ENCODE peak calls at places on chromosome 18, in seven cellular contexts. K, L, T, S, J, U and E are unnamed samples.

GRCh38 chr18:8367217-8367988 is 241.8 kb upstream of the RAB12 start:
- DNase-seq in L (peak), U (no peak), J (peak), T (no peak), K (peak), S (no peak), E (no peak)

GRCh38 chr18:41923495-41923894 is 31.5 kb upstream of the PIK3C3 start:
- DNase-seq in J (no peak), L (no peak), U (no peak), T (no peak), K (no peak), S (no peak), E (no peak)

GRCh38 chr18:69935319-69936190 is 12.1 kb downstream of the CD226 start:
- DNase-seq in T (no peak), S (no peak), K (peak), J (peak), U (no peak), L (no peak), E (peak)

GRCh38 chr18:62825382-62825781 is 110.0 kb downstream of the PHLPP1 start:
- DNase-seq in T (no peak), S (no peak), J (no peak), L (no peak), U (no peak), K (no peak), E (no peak)

GRCh38 chr18:39701071-39701783 is 2135.6 kb upstream of the CELF4 start:
- DNase-seq in U (peak), L (no peak), S (no peak), T (no peak), J (peak), K (no peak), E (no peak)

GRCh38 chr18:22538463-22538862 is 120.7 kb upstream of the CTAGE1 start:
- DNase-seq in U (no peak), K (no peak), L (no peak), J (no peak), T (no peak), S (no peak), E (no peak)

GRCh38 chr18:13616525-13617035 is 109.8 kb downstream of the FAM210A start:
- DNase-seq in L (no peak), S (no peak), K (no peak), T (no peak), U (no peak), J (no peak), E (no peak)

GRCh38 chr18:76412010-76412817 is 82.8 kb downstream of the ZNF516 start:
- DNase-seq in L (no peak), S (no peak), K (peak), T (no peak), J (no peak), U (no peak), E (no peak)

GRCh38 chr18:22558945-22559385 is 141.2 kb upstream of the CTAGE1 start:
- DNase-seq in T (no peak), U (peak), K (peak), J (peak), L (peak), S (peak), E (peak)

GRCh38 chr18:74115046-74115445 is 32.6 kb downstream of the FBXO15 start:
- DNase-seq in U (peak), S (no peak), L (peak), K (no peak), J (no peak), T (no peak), E (no peak)

GRCh38 chr18:73884868-73885267 is 262.8 kb downstream of the FBXO15 start:
- DNase-seq in U (no peak), T (no peak), K (no peak), J (no peak), S (no peak), L (no peak), E (no peak)

GRCh38 chr18:65567372-65567771 is 183.4 kb upstream of the CDH7 start:
- DNase-seq in T (no peak), K (no peak), L (no peak), S (no peak), J (peak), U (no peak), E (no peak)

GRCh38 chr18:24230766-24231165 is 91.9 kb downstream of the CABYR start:
- DNase-seq in K (no peak), L (no peak), T (no peak), S (no peak), U (no peak), J (no peak), E (no peak)

GRCh38 chr18:27704721-27705361 is 472.1 kb downstream of the CDH2 start:
- DNase-seq in S (no peak), K (no peak), T (no peak), J (no peak), L (no peak), U (no peak), E (no peak)

GRCh38 chr18:61286867-61287266 is 46.4 kb upstream of the CDH20 start:
- DNase-seq in L (no peak), U (no peak), S (no peak), K (no peak), J (no peak), T (no peak), E (peak)

GRCh38 chr18:12428923-12429322 is 21.2 kb downstream of the PRELID3A start:
- DNase-seq in U (no peak), J (no peak), T (no peak), S (no peak), K (no peak), L (no peak), E (no peak)

GRCh38 chr18:323253-323622 is 55.4 kb upstream of the THOC1 start:
- DNase-seq in U (peak), T (no peak), K (no peak), S (peak), L (no peak), J (no peak), E (no peak)

GRCh38 chr18:76985156-76985950 is 147.2 kb downstream of the MBP start:
- DNase-seq in K (peak), U (no peak), T (no peak), L (no peak), J (no peak), S (no peak), E (no peak)

GRCh38 chr18:7174359-7175107 is 56.4 kb upstream of the LRRC30 start:
- DNase-seq in S (no peak), U (no peak), T (no peak), L (no peak), J (peak), K (peak), E (peak)

GRCh38 chr18:31325051-31325450 is 7.1 kb downstream of the DSG1 start:
- DNase-seq in L (no peak), K (no peak), U (peak), T (no peak), S (peak), J (no peak), E (peak)

GRCh38 chr18:46071615-46071893 is 506 bp downstream of the PSTPIP2 start:
- DNase-seq in K (peak), L (no peak), S (no peak), J (peak), U (no peak), T (no peak), E (no peak)

GRCh38 chr18:27713727-27714080 is 463.2 kb downstream of the CDH2 start:
- DNase-seq in T (no peak), J (peak), U (peak), L (no peak), K (no peak), S (peak), E (no peak)

GRCh38 chr18:22309191-22309590 is 108.5 kb downstream of the CTAGE1 start:
- DNase-seq in S (peak), U (peak), L (no peak), K (no peak), T (no peak), J (no peak), E (peak)

GRCh38 chr18:3012306-3012919 is 531 bp downstream of the LPIN2 start:
- DNase-seq in T (no peak), S (peak), L (peak), K (peak), J (no peak), U (peak), E (no peak)

GRCh38 chr18:74804677-74805076 is 207.0 kb downstream of the ZNF407 start:
- DNase-seq in U (no peak), J (no peak), K (no peak), T (no peak), S (no peak), L (no peak), E (no peak)

GRCh38 chr18:76660571-76661192 is 161.7 kb upstream of the ZNF236 start:
- DNase-seq in L (no peak), S (no peak), U (no peak), K (no peak), T (no peak), J (no peak), E (no peak)

GRCh38 chr18:31977270-31977872 is 34.4 kb upstream of the TRAPPC8 start:
- DNase-seq in S (peak), T (no peak), J (peak), L (no peak), K (peak), U (peak), E (peak)

GRCh38 chr18:69648486-69648885 is 247.8 kb downstream of the DOK6 start:
- DNase-seq in J (no peak), S (no peak), T (no peak), L (no peak), U (no peak), K (no peak), E (no peak)

GRCh38 chr18:63606526-63606925 is 19.4 kb downstream of the SERPINB13 start:
- DNase-seq in K (no peak), J (no peak), L (no peak), U (no peak), S (no peak), T (no peak), E (no peak)

GRCh38 chr18:3104190-3105054 is 91.5 kb upstream of the LPIN2 start:
- DNase-seq in T (no peak), U (peak), K (no peak), L (no peak), S (peak), J (no peak), E (peak)

GRCh38 chr18:5894613-5895299 is 566 bp downstream of the TMEM200C start:
- DNase-seq in L (peak), K (peak), T (no peak), U (peak), J (peak), S (peak), E (no peak)

GRCh38 chr18:68354176-68354575 is 360.7 kb downstream of the TMX3 start:
- DNase-seq in T (no peak), J (no peak), U (no peak), L (no peak), K (no peak), S (peak), E (no peak)

GRCh38 chr18:32092422-32093105 is 890 bp downstream of the RNF138 start:
- DNase-seq in J (peak), T (peak), S (peak), L (peak), U (peak), K (peak), E (peak)

GRCh38 chr18:28459587-28459986 is 282.7 kb upstream of the CDH2 start:
- DNase-seq in L (no peak), T (no peak), U (no peak), S (no peak), J (no peak), K (no peak), E (peak)

GRCh38 chr18:59659486-59660187 is 37.6 kb downstream of the CCBE1 start:
- DNase-seq in J (peak), T (no peak), K (no peak), U (peak), S (peak), L (no peak), E (peak)

GRCh38 chr18:10456718-10457499 is 2.5 kb downstream of the APCDD1 start:
- DNase-seq in J (no peak), L (no peak), S (no peak), K (no peak), T (no peak), U (no peak), E (no peak)

GRCh38 chr18:10453261-10453884 is 1.1 kb upstream of the APCDD1 start:
- DNase-seq in K (no peak), T (no peak), U (no peak), L (no peak), J (no peak), S (no peak), E (no peak)

GRCh38 chr18:10454800-10455550 is 540 bp downstream of the APCDD1 start:
- DNase-seq in K (peak), T (no peak), J (no peak), S (peak), U (peak), L (peak), E (peak)

GRCh38 chr18:10455726-10456453 is 1.5 kb downstream of the APCDD1 start:
- DNase-seq in U (no peak), S (no peak), T (no peak), J (peak), L (no peak), K (peak), E (no peak)

GRCh38 chr18:10453885-10454772 is at the start of gene APCDD1:
- DNase-seq in K (peak), S (peak), T (no peak), L (peak), J (peak), U (no peak), E (peak)
- H3K9ac ChIP-seq in K (peak), S (peak), T (peak), L (peak), J (no peak), U (no peak), E (no peak)

GRCh38 chr18:37967261-37967660 is 401.7 kb upstream of the CELF4 start:
- DNase-seq in T (no peak), S (no peak), U (no peak), K (no peak), J (no peak), L (no peak), E (no peak)

GRCh38 chr18:37965572-37965970 is 400.0 kb upstream of the CELF4 start:
- DNase-seq in J (no peak), S (no peak), T (no peak), U (no peak), L (no peak), K (no peak), E (peak)

GRCh38 chr18:37962316-37962966 is 396.8 kb upstream of the CELF4 start:
- DNase-seq in J (peak), S (no peak), L (no peak), T (no peak), K (no peak), U (no peak), E (no peak)

GRCh38 chr18:37964885-37965571 is 399.4 kb upstream of the CELF4 start:
- DNase-seq in K (no peak), S (no peak), L (no peak), J (no peak), U (no peak), T (no peak), E (no peak)

DNA sequence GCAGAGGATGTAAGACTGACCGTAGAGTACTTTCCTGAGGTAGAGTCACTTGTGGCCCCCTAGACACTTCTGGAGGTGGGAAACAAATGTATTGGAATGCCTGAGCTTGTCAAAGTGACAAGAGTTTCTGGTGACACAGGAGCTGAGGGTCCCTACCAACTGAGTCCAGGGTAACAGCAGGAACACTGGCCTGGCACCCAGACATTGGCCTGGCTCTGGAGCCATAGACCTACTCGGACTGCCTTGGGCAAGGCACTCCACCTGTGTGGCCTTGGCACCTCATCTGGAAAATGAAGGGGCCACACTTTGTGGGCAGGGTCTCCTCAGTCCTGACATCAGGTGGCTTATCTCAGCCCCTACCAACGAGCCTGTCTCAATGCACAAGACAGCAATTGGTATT is 398.2 kb upstream of the CELF4 start:
- DNase-seq in T (no peak), S (no peak), K (no peak), L (no peak), U (no peak), J (no peak), E (no peak)
- TF ChIP-seq CTCF in T (no peak), S (no peak), K (no peak), L (no peak), U (no peak), J (no peak), E (no peak)

GRCh38 chr18:21241224-21242131 is 554 bp upstream of the GREB1L start:
- DNase-seq in U (no peak), S (no peak), T (no peak), K (peak), J (peak), L (no peak), E (no peak)

GRCh38 chr18:21243041-21243431 is 1.0 kb downstream of the GREB1L start:
- DNase-seq in S (peak), K (peak), J (peak), L (no peak), T (no peak), U (no peak), E (peak)

GRCh38 chr18:21242141-21243040 is at the start of gene GREB1L:
- DNase-seq in T (no peak), L (peak), K (peak), U (no peak), J (peak), S (peak), E (peak)
- H3K9ac ChIP-seq in T (peak), L (no peak), K (no peak), U (no peak), J (peak), S (peak), E (no peak)

GRCh38 chr18:55779711-55780590 is 192.0 kb upstream of the TCF4 start:
- DNase-seq in L (peak), S (no peak), K (peak), T (no peak), U (peak), J (peak), E (no peak)
- TF ChIP-seq CTCF in L (no peak), S (no peak), K (peak), T (no peak), U (peak), J (peak), E (no peak)

GRCh38 chr18:48946329-48946835 is 4.4 kb downstream of the SMAD7 start:
- DNase-seq in L (no peak), K (no peak), J (no peak), S (peak), U (peak), T (no peak), E (peak)

GRCh38 chr18:48948112-48949050 is 2.4 kb downstream of the SMAD7 start:
- DNase-seq in T (no peak), K (peak), S (peak), U (peak), L (peak), J (peak), E (peak)

GRCh38 chr18:48947102-48947501 is 3.7 kb downstream of the SMAD7 start:
- DNase-seq in J (no peak), U (no peak), K (no peak), L (no peak), S (peak), T (no peak), E (no peak)

GRCh38 chr18:48949051-48949605 is 1.6 kb downstream of the SMAD7 start:
- DNase-seq in T (no peak), U (no peak), S (no peak), J (peak), K (no peak), L (peak), E (peak)

GRCh38 chr18:48947583-48947982 is 3.2 kb downstream of the SMAD7 start:
- DNase-seq in S (no peak), U (no peak), L (peak), J (no peak), T (no peak), K (no peak), E (peak)
- H3K9ac ChIP-seq in S (no peak), U (peak), L (peak), J (no peak), T (peak), K (peak), E (peak)

GRCh38 chr18:57908092-57908491 is 105.0 kb upstream of the ATP8B1 start:
- DNase-seq in S (no peak), T (no peak), K (no peak), U (no peak), L (no peak), J (no peak), E (no peak)

GRCh38 chr18:57909620-57910019 is 106.5 kb upstream of the ATP8B1 start:
- DNase-seq in K (no peak), T (no peak), J (no peak), U (no peak), S (no peak), L (no peak), E (peak)

GRCh38 chr18:57910134-57910533 is 107.0 kb upstream of the ATP8B1 start:
- DNase-seq in J (no peak), L (no peak), T (no peak), S (no peak), U (no peak), K (no peak), E (no peak)

GRCh38 chr18:57910817-57911216 is 107.7 kb upstream of the ATP8B1 start:
- DNase-seq in S (no peak), T (no peak), J (peak), L (no peak), K (peak), U (no peak), E (no peak)

GRCh38 chr18:57906852-57907251 is 103.7 kb upstream of the ATP8B1 start:
- DNase-seq in K (peak), L (no peak), T (no peak), J (peak), S (no peak), U (no peak), E (peak)
- TF ChIP-seq CTCF in K (peak), L (no peak), T (peak), J (peak), S (no peak), U (no peak), E (peak)

DNA sequence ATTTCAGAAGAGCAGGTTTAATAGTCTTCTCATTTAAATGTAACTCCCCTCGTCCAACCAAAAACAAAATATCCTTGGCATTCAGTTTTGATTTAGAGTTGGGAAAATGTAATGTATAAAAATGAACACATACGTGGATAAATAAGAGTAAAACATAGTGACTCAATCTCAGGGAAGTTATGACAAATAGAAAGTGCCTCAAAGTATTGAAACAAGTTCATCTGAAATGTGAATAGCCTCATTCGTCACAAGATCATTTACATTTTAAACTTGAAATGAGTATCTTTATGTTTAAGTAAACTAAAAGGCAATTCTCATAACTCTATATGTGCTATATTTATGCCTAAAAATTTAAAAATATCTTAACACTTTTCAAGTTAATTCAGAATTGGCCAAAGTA is 122.2 kb upstream of the SMAD7 start:
- DNase-seq in J (no peak), L (no peak), S (peak), K (no peak), U (peak), T (no peak), E (no peak)
- H3K9ac ChIP-seq in J (no peak), L (no peak), S (no peak), K (no peak), U (peak), T (no peak), E (no peak)

GRCh38 chr18:47191956-47192355 is 15.8 kb upstream of the IER3IP1 start:
- DNase-seq in L (no peak), J (no peak), K (no peak), S (no peak), T (no peak), U (peak), E (peak)

GRCh38 chr18:47184419-47185050 is 8.4 kb upstream of the IER3IP1 start:
- DNase-seq in K (no peak), U (peak), J (peak), S (peak), L (no peak), T (no peak), E (peak)

DNA sequence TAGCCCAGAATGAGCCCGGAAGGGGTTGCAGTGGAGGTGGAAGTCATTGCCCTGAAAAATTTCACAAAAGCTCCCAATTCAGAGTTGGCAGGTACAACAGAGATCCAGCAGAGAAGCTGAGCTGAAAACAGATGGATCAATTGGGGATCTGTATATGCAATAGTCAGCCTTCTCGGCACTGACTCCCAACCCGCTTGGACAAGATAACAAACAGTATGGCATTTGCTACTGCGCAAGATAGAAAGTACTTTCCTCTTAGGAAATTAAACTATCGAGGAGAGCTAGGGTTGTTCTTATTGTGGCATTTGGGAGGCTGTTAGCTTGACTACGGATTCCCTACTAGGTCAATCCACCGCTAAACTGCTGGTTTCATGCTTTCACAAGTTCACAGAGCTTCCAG is 11.6 kb upstream of the IER3IP1 start:
- DNase-seq in L (no peak), K (no peak), J (no peak), U (no peak), S (no peak), T (no peak), E (no peak)
- TF ChIP-seq CTCF in L (no peak), K (no peak), J (no peak), U (no peak), S (no peak), T (no peak), E (no peak)